ENCODE peak calls at places on chromosomes 13 and 19, in nine cellular contexts. Y is fibroblast of gingiva, P is A549, S is AG09319, I is germinal center, O is retina, N is substantia nigra, M is cardiac septum, K is kidney tubule cell. J is an unnamed sample.

GRCh38 chr19:45160870-45161714 is at the start of gene NKPD1:
- DNase-seq in Y (no peak), P (no peak), S (no peak), I (no peak), O (no peak), N (no peak), M (no peak), K (no peak), J (no peak)

GRCh38 chr13:27820524-27821482 is 28.5 kb downstream of the GSX1 start:
- DNase-seq in Y (no peak), P (no peak), S (no peak), I (no peak), O (no peak), N (no peak), M (no peak), K (no peak), J (no peak)

GRCh38 chr13:79485014-79485441 is 4.1 kb downstream of the NDFIP2 start:
- DNase-seq in Y (peak; percentile 75), P (peak; percentile 17), S (no peak), I (no peak), O (no peak), N (no peak), M (no peak), K (peak; percentile 95), J (no peak)

GRCh38 chr19:441213-441823 is 19.5 kb downstream of the SHC2 start:
- DNase-seq in Y (no peak), P (no peak), S (no peak), I (no peak), O (no peak), N (no peak), M (no peak), K (no peak), J (no peak)

GRCh38 chr19:38401148-38401547 is 1.7 kb upstream of the FAM98C start:
- DNase-seq in Y (peak; percentile 13), P (no peak), S (no peak), I (no peak), O (no peak), N (no peak), M (no peak), K (peak; percentile 53), J (no peak)

GRCh38 chr13:39599842-39600241 is 3.2 kb downstream of the LHFPL6 start:
- DNase-seq in Y (peak; percentile 63), P (no peak), S (no peak), I (no peak), O (no peak), N (no peak), M (no peak), K (no peak), J (no peak)

GRCh38 chr19:18793144-18794028 is 2.3 kb upstream of the COMP start:
- DNase-seq in Y (no peak), P (no peak), S (no peak), I (no peak), O (no peak), N (no peak), M (no peak), K (no peak), J (no peak)

GRCh38 chr13:29924951-29925350 is 74.5 kb upstream of the UBL3 start:
- DNase-seq in Y (no peak), P (no peak), S (no peak), I (no peak), O (no peak), N (no peak), M (no peak), K (no peak), J (no peak)

GRCh38 chr13:42486711-42487198 is 87.2 kb upstream of the TNFSF11 start:
- DNase-seq in Y (peak; percentile 43), P (peak; percentile 17), S (peak; percentile 8), I (no peak), O (no peak), N (no peak), M (no peak), K (peak; percentile 54), J (no peak)

GRCh38 chr19:1646931-1647663 is 5.3 kb downstream of the TCF3 start:
- DNase-seq in Y (no peak), P (no peak), S (no peak), I (peak; percentile 40), O (no peak), N (no peak), M (no peak), K (no peak), J (no peak)

GRCh38 chr19:1224847-1225246 is 13.0 kb downstream of the CBARP start:
- DNase-seq in Y (no peak), P (no peak), S (no peak), I (no peak), O (no peak), N (no peak), M (no peak), K (no peak), J (no peak)

GRCh38 chr19:13990085-13990484 is 16.0 kb downstream of the RFX1 start:
- DNase-seq in Y (no peak), P (no peak), S (no peak), I (no peak), O (no peak), N (no peak), M (no peak), K (no peak), J (no peak)

GRCh38 chr13:96481482-96481881 is 391.6 kb downstream of the HS6ST3 start:
- DNase-seq in Y (no peak), P (no peak), S (no peak), I (no peak), O (no peak), N (no peak), M (no peak), K (no peak), J (no peak)

GRCh38 chr13:73934215-73934623 is 200.0 kb downstream of the KLF12 start:
- DNase-seq in Y (no peak), P (no peak), S (no peak), I (no peak), O (no peak), N (no peak), M (no peak), K (peak; percentile 21), J (no peak)

GRCh38 chr13:31890946-31891345 is 140.6 kb upstream of the FRY start:
- DNase-seq in Y (peak; percentile 13), P (no peak), S (no peak), I (no peak), O (no peak), N (no peak), M (no peak), K (peak; percentile 35), J (no peak)

GRCh38 chr19:48881741-48882657 is 9.8 kb downstream of the PPP1R15A start:
- DNase-seq in Y (no peak), P (no peak), S (no peak), I (no peak), O (no peak), N (no peak), M (no peak), K (no peak), J (no peak)

GRCh38 chr19:7772752-7773291 is 9.8 kb downstream of the CLEC4M start:
- DNase-seq in Y (no peak), P (no peak), S (no peak), I (no peak), O (no peak), N (no peak), M (no peak), K (peak; percentile 14), J (no peak)

GRCh38 chr19:36139120-36139472 is 770 bp upstream of the CAPNS1 start:
- DNase-seq in Y (no peak), P (no peak), S (no peak), I (no peak), O (no peak), N (no peak), M (no peak), K (no peak), J (no peak)

GRCh38 chr13:71864094-71864980 is 2.7 kb downstream of the DACH1 start:
- DNase-seq in Y (peak; percentile 2), P (no peak), S (no peak), I (no peak), O (peak; percentile 90), N (no peak), M (peak; percentile 87), K (no peak), J (no peak)

GRCh38 chr19:36152061-36152885 is at the start of gene COX7A1:
- DNase-seq in Y (peak; percentile 66), P (no peak), S (no peak), I (no peak), O (peak; percentile 33), N (no peak), M (peak; percentile 86), K (no peak), J (no peak)

GRCh38 chr13:52827839-52828238 is 20.6 kb downstream of the PCDH8 start:
- DNase-seq in Y (no peak), P (no peak), S (no peak), I (no peak), O (no peak), N (no peak), M (no peak), K (no peak), J (no peak)

GRCh38 chr13:49679244-49679643 is 12.0 kb downstream of the EBPL start:
- DNase-seq in Y (no peak), P (no peak), S (no peak), I (no peak), O (no peak), N (no peak), M (no peak), K (peak; percentile 19), J (no peak)

GRCh38 chr13:73416093-73416492 is 357.3 kb downstream of the KLF5 start:
- DNase-seq in Y (no peak), P (no peak), S (no peak), I (no peak), O (no peak), N (no peak), M (no peak), K (peak; percentile 53), J (no peak)

GRCh38 chr13:26168276-26168814 is 53.8 kb downstream of the RNF6 start:
- DNase-seq in Y (no peak), P (no peak), S (no peak), I (no peak), O (no peak), N (no peak), M (no peak), K (no peak), J (no peak)

GRCh38 chr13:87998081-87998480 is 326.9 kb downstream of the SLITRK5 start:
- DNase-seq in Y (no peak), P (no peak), S (no peak), I (no peak), O (no peak), N (no peak), M (no peak), K (no peak), J (no peak)

GRCh38 chr13:99442273-99442895 is 58.9 kb upstream of the TM9SF2 start:
- DNase-seq in Y (peak; percentile 32), P (peak; percentile 15), S (no peak), I (peak; percentile 44), O (peak; percentile 55), N (no peak), M (no peak), K (peak; percentile 52), J (peak; percentile 8)

GRCh38 chr13:82717249-82717648 is 1165.0 kb downstream of the SLITRK1 start:
- DNase-seq in Y (peak; percentile 64), P (no peak), S (no peak), I (no peak), O (no peak), N (no peak), M (no peak), K (peak; percentile 77), J (no peak)

GRCh38 chr13:103188688-103189326 is 122.6 kb upstream of the SLC10A2 start:
- DNase-seq in Y (no peak), P (peak; percentile 1), S (no peak), I (peak; percentile 6), O (peak; percentile 39), N (no peak), M (no peak), K (peak; percentile 58), J (no peak)

GRCh38 chr19:54029930-54030490 is 33.7 kb downstream of the VSTM1 start:
- DNase-seq in Y (peak; percentile 41), P (peak; percentile 70), S (peak; percentile 27), I (peak; percentile 38), O (peak; percentile 51), N (peak; percentile 6), M (no peak), K (peak; percentile 58), J (peak; percentile 26)

GRCh38 chr19:50460161-50460765 is 16.0 kb upstream of the EMC10 start:
- DNase-seq in Y (no peak), P (peak; percentile 86), S (no peak), I (peak; percentile 69), O (peak; percentile 49), N (no peak), M (no peak), K (peak; percentile 95), J (no peak)

GRCh38 chr13:68736961-68737360 is 1370.7 kb upstream of the ATXN8OS start:
- DNase-seq in Y (no peak), P (no peak), S (no peak), I (no peak), O (no peak), N (no peak), M (no peak), K (peak; percentile 3), J (no peak)